ENCODE peak calls at places on chromosomes 13 and 19, in seven cellular contexts. M is prostate gland, I is transverse colon, Z is breast epithelium, O is GM12891, H is vagina, J is stomach. R is an unnamed sample.

GRCh38 chr13:44312898-44313551 is 60.6 kb upstream of the SERP2 start:
- DNase-seq in H (no peak), Z (no peak), J (no peak), O (no peak), M (peak), I (no peak), R (peak)

GRCh38 chr19:31140717-31141116 is 208.5 kb downstream of the TSHZ3 start:
- DNase-seq in I (no peak), J (no peak), M (no peak), O (no peak), Z (no peak), H (no peak), R (no peak)

GRCh38 chr13:51475727-51476521 is 23.1 kb upstream of the INTS6 start:
- DNase-seq in J (no peak), O (no peak), I (no peak), M (no peak), H (no peak), Z (no peak), R (no peak)

GRCh38 chr19:15508035-15508710 is at the start of gene CYP4F22:
- DNase-seq in M (no peak), I (no peak), Z (no peak), O (no peak), H (no peak), J (no peak), R (no peak)

GRCh38 chr19:45785781-45786532 is 3.7 kb upstream of the DMPK start:
- DNase-seq in H (no peak), M (no peak), J (no peak), Z (no peak), O (no peak), I (no peak), R (no peak)

GRCh38 chr13:59318320-59318930 is 845.3 kb downstream of the DIAPH3 start:
- DNase-seq in I (peak), M (peak), O (peak), J (peak), H (no peak), Z (peak), R (peak)

GRCh38 chr13:33284916-33285315 is 639 bp downstream of the STARD13 start:
- DNase-seq in I (no peak), M (no peak), H (no peak), J (no peak), Z (no peak), O (no peak), R (peak)

GRCh38 chr19:54271106-54271505 is 9.8 kb downstream of the LILRB2 start:
- DNase-seq in J (no peak), Z (no peak), H (no peak), I (peak), O (no peak), M (no peak), R (no peak)

GRCh38 chr13:24264976-24265375 is 44.4 kb upstream of the C1QTNF9 start:
- DNase-seq in H (no peak), Z (no peak), M (no peak), O (no peak), I (peak), J (no peak), R (no peak)

GRCh38 chr13:113579686-113580085 is 4.9 kb upstream of the TFDP1 start:
- DNase-seq in O (no peak), I (no peak), J (no peak), H (peak), M (no peak), Z (no peak), R (no peak)

GRCh38 chr19:48842744-48843162 is 6.5 kb upstream of the HSD17B14 start:
- DNase-seq in M (peak), I (peak), H (no peak), O (no peak), Z (no peak), J (no peak), R (peak)

GRCh38 chr13:33236021-33236420 is 49.5 kb downstream of the STARD13 start:
- DNase-seq in O (no peak), J (no peak), H (no peak), I (no peak), Z (no peak), M (no peak), R (peak)

GRCh38 chr13:112722433-112723250 is 32.8 kb downstream of the ATP11A start:
- DNase-seq in O (no peak), H (no peak), Z (no peak), M (no peak), I (no peak), J (peak), R (peak)

GRCh38 chr13:97224544-97225324 is 2.6 kb downstream of the MBNL2 start:
- DNase-seq in Z (peak), I (peak), O (no peak), H (no peak), M (no peak), J (peak), R (peak)

GRCh38 chr19:13707901-13708300 is 56.4 kb upstream of the MRI1 start:
- DNase-seq in I (no peak), H (no peak), O (no peak), Z (no peak), J (no peak), M (no peak), R (no peak)

GRCh38 chr19:4172861-4173473 is 9.4 kb downstream of the SIRT6 start:
- DNase-seq in J (peak), Z (peak), H (no peak), O (peak), M (peak), I (peak), R (no peak)

GRCh38 chr19:7236153-7236552 is 58.1 kb downstream of the INSR start:
- DNase-seq in H (no peak), O (no peak), J (no peak), M (no peak), I (no peak), Z (no peak), R (no peak)

GRCh38 chr19:18932216-18932841 is 8.7 kb downstream of the HOMER3 start:
- DNase-seq in O (peak), Z (peak), H (no peak), J (peak), I (peak), M (no peak), R (peak)

GRCh38 chr19:50562329-50562728 is 5.9 kb downstream of the LRRC4B start:
- DNase-seq in Z (no peak), J (no peak), O (no peak), H (no peak), I (no peak), M (no peak), R (no peak)

GRCh38 chr19:4350726-4351125 is 7.4 kb downstream of the MPND start:
- DNase-seq in O (no peak), H (no peak), M (no peak), J (no peak), I (no peak), Z (no peak), R (no peak)

GRCh38 chr13:104289400-104289799 is 1223.2 kb upstream of the SLC10A2 start:
- DNase-seq in M (no peak), H (no peak), O (no peak), I (no peak), J (no peak), Z (no peak), R (no peak)

GRCh38 chr19:2270572-2271515 is 11.1 kb downstream of the PEAK3 start:
- DNase-seq in Z (peak), M (peak), H (no peak), O (no peak), I (peak), J (peak), R (peak)

GRCh38 chr13:41188584-41188983 is 5.8 kb downstream of the KBTBD7 start:
- DNase-seq in I (no peak), Z (no peak), M (no peak), H (no peak), O (no peak), J (no peak), R (no peak)

GRCh38 chr13:85650613-85651012 is 148.6 kb downstream of the SLITRK6 start:
- DNase-seq in I (no peak), M (no peak), H (no peak), O (no peak), J (no peak), Z (no peak), R (no peak)

GRCh38 chr19:2728783-2729387 is 7.7 kb upstream of the DIRAS1 start:
- DNase-seq in M (no peak), J (no peak), Z (no peak), H (no peak), I (no peak), O (no peak), R (no peak)

GRCh38 chr13:67224148-67224846 is 5.8 kb downstream of the PCDH9 start:
- DNase-seq in M (peak), H (no peak), Z (peak), I (peak), O (no peak), J (peak), R (peak)

GRCh38 chr13:49443327-49443688 is 556 bp downstream of the CAB39L start:
- DNase-seq in O (no peak), I (no peak), Z (no peak), J (no peak), H (no peak), M (peak), R (peak)

GRCh38 chr19:48290341-48290922 is 20.6 kb downstream of the ZNF114 start:
- DNase-seq in Z (no peak), M (no peak), I (no peak), J (no peak), H (no peak), O (no peak), R (peak)

GRCh38 chr13:104295537-104295936 is 1229.3 kb upstream of the SLC10A2 start:
- DNase-seq in Z (no peak), H (no peak), M (no peak), O (no peak), I (no peak), J (no peak), R (no peak)

GRCh38 chr19:54574051-54574450 is 461 bp downstream of the LILRA2 start:
- DNase-seq in I (no peak), O (no peak), H (peak), Z (no peak), M (no peak), J (no peak), R (no peak)

GRCh38 chr13:113087923-113088690 is 17.5 kb upstream of the F7 start:
- DNase-seq in M (no peak), I (no peak), H (no peak), O (no peak), Z (no peak), J (no peak), R (no peak)

GRCh38 chr13:113320226-113320875 is 23.3 kb downstream of the LAMP1 start:
- DNase-seq in O (no peak), Z (no peak), J (no peak), H (no peak), M (no peak), I (no peak), R (no peak)

GRCh38 chr13:28494861-28495585 is at the start of gene FLT1:
- DNase-seq in J (peak), H (no peak), O (peak), M (no peak), Z (no peak), I (no peak), R (peak)

GRCh38 chr19:17294051-17294891 is 9.0 kb downstream of the ABHD8 start:
- DNase-seq in J (no peak), M (no peak), O (peak), H (no peak), Z (no peak), I (peak), R (no peak)

GRCh38 chr13:106432636-106433035 is 102.8 kb downstream of the EFNB2 start:
- DNase-seq in M (no peak), H (no peak), O (no peak), Z (no peak), I (no peak), J (no peak), R (no peak)

GRCh38 chr19:27734496-27735220 is 1478.3 kb downstream of the UQCRFS1 start:
- DNase-seq in H (peak), J (no peak), M (no peak), O (no peak), I (no peak), Z (no peak), R (no peak)

GRCh38 chr19:51621178-51621577 is 9.0 kb downstream of the SIGLEC5 start:
- DNase-seq in O (peak), H (no peak), J (no peak), I (no peak), Z (no peak), M (no peak), R (no peak)

GRCh38 chr13:110387451-110388140 is 80.5 kb downstream of the COL4A2 start:
- DNase-seq in I (peak), J (no peak), O (peak), M (peak), H (no peak), Z (no peak), R (no peak)
- TF ChIP-seq POLR2A in I (no peak), J (no peak), O (no peak), M (no peak), H (no peak), Z (no peak), R (no peak)

DNA sequence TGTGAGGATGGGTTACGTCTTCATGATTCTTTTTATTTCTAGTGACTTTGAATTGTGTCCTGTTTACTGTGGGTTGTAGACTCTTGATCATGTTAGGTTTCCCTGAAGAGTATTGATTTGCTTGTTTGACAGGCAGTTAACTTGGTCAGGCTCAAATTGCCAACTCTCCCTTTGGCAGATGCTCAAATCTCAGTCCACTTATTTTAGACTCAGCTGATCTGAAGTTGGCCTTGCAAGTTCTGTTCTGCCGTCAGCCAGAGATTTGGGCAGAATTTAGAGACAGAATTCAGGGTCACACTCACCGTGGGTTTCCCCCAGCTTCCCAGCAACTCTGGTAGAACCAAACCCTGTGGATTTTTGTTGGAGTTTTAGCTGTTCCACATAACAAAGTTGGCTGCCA is 71.6 kb upstream of the TEX29 start:
- DNase-seq in H (peak), Z (no peak), J (no peak), I (no peak), M (no peak), O (no peak), R (no peak)
- TF ChIP-seq POLR2AphosphoS5 in H (no peak), Z (no peak), J (no peak), I (no peak), M (no peak), O (no peak), R (no peak)

DNA sequence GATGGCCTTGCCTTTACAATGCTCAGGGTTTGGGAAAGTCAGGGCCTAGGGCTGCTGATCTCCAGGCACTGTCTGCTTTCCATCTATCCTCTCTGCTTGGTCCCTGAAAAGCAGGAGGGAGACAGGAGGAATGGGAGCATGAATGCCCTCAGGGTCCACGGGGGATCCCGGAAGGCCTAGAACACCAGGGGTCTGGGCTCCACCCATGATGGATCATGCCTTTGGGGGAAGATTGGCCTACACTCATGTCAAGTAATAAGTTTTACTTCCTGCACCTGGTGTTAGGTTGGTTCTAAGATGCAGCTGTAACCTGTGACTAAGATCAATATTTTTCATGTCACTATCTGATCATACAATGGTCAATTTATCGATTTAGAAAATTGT is 118.3 kb upstream of the GJB6 start:
- DNase-seq in O (no peak), H (no peak), I (no peak), J (no peak), M (no peak), Z (no peak), R (no peak)
- TF ChIP-seq POLR2A in O (no peak), H (no peak), I (no peak), J (no peak), M (no peak), Z (no peak), R (no peak)

GRCh38 chr19:41958367-41959055 is 610 bp downstream of the RABAC1 start:
- DNase-seq in H (no peak), J (peak), O (peak), Z (peak), M (peak), I (peak), R (peak)
- TF ChIP-seq POLR2AphosphoS5 in H (peak), J (peak), O (peak), Z (no peak), M (peak), I (peak), R (peak)

R was measured in endothelial cell of umbilical vein.